ENCODE peak calls at places on chromosomes 2 and 18, in five cellular contexts. P, B, X, Q and V are unnamed samples.

GRCh38 chr2:130836501-130837174 is at the start of gene ARHGEF4:
- DNase-seq in X (no peak), P (no peak), Q (no peak), B (no peak), V (no peak)

GRCh38 chr2:220473611-220474010 is 846.2 kb downstream of the SLC4A3 start:
- DNase-seq in P (no peak), Q (no peak), X (no peak), B (no peak), V (peak)

GRCh38 chr2:24856791-24857211 is 63.2 kb downstream of the ADCY3 start:
- DNase-seq in B (no peak), P (peak), X (no peak), Q (no peak), V (peak)

GRCh38 chr18:37564796-37565137 is 831 bp downstream of the CELF4 start:
- DNase-seq in B (no peak), P (no peak), X (no peak), Q (no peak), V (peak)

GRCh38 chr2:6148887-6149286 is 456.7 kb downstream of the SOX11 start:
- DNase-seq in Q (no peak), P (no peak), B (no peak), X (no peak), V (no peak)

GRCh38 chr2:131039535-131039907 is 53.7 kb downstream of the FAM168B start:
- DNase-seq in Q (no peak), P (no peak), X (no peak), B (no peak), V (no peak)

GRCh38 chr2:121297217-121297830 is 12.3 kb upstream of the TFCP2L1 start:
- DNase-seq in P (no peak), Q (no peak), B (no peak), X (no peak), V (peak)

GRCh38 chr18:60350975-60351374 is 21.6 kb downstream of the MC4R start:
- DNase-seq in P (no peak), B (no peak), Q (no peak), X (no peak), V (no peak)

GRCh38 chr2:44707945-44708645 is 233.4 kb upstream of the SIX3 start:
- DNase-seq in X (peak), Q (no peak), B (no peak), P (no peak), V (no peak)